ENCODE peak calls at places on chromosomes 7 and 10, in five cellular contexts. One of them, this sample, is unnamed.

GRCh38 chr7:111089822-111090426 is 1.0 kb upstream of the LRRN3 start:
- DNase-seq in esophagus muscularis mucosa: no peak
- DNase-seq in esophagus squamous epithelium: no peak
- DNase-seq in B cell: peak
- DNase-seq in natural killer cell: no peak
- DNase-seq in this sample: no peak

GRCh38 chr10:19168584-19168983 is 120.0 kb downstream of the MALRD1 start:
- DNase-seq in esophagus muscularis mucosa: no peak
- DNase-seq in esophagus squamous epithelium: no peak
- DNase-seq in B cell: no peak
- DNase-seq in natural killer cell: no peak
- DNase-seq in this sample: no peak

GRCh38 chr10:4197676-4198075 is 412.7 kb upstream of the KLF6 start:
- DNase-seq in esophagus muscularis mucosa: no peak
- DNase-seq in esophagus squamous epithelium: no peak
- DNase-seq in B cell: no peak
- DNase-seq in natural killer cell: no peak
- DNase-seq in this sample: no peak

GRCh38 chr7:73612598-73613269 is 11.6 kb downstream of the MLXIPL start:
- DNase-seq in esophagus muscularis mucosa: no peak
- DNase-seq in esophagus squamous epithelium: no peak
- DNase-seq in B cell: no peak
- DNase-seq in natural killer cell: no peak
- DNase-seq in this sample: no peak

GRCh38 chr10:77355844-77356243 is 281.8 kb downstream of the KCNMA1 start:
- DNase-seq in esophagus muscularis mucosa: no peak
- DNase-seq in esophagus squamous epithelium: no peak
- DNase-seq in B cell: no peak
- DNase-seq in natural killer cell: no peak
- DNase-seq in this sample: no peak

GRCh38 chr10:50395279-50395678 is 144.0 kb upstream of the ASAH2 start:
- DNase-seq in esophagus muscularis mucosa: no peak
- DNase-seq in esophagus squamous epithelium: no peak
- DNase-seq in B cell: no peak
- DNase-seq in natural killer cell: no peak
- DNase-seq in this sample: no peak

GRCh38 chr7:157250605-157251228 is 86.1 kb upstream of the DNAJB6 start:
- DNase-seq in esophagus muscularis mucosa: no peak
- DNase-seq in esophagus squamous epithelium: no peak
- DNase-seq in B cell: peak
- DNase-seq in natural killer cell: no peak
- DNase-seq in this sample: peak

GRCh38 chr10:132447446-132448247 is 50.6 kb downstream of the PWWP2B start:
- DNase-seq in esophagus muscularis mucosa: no peak
- DNase-seq in esophagus squamous epithelium: no peak
- DNase-seq in B cell: peak
- DNase-seq in natural killer cell: peak
- DNase-seq in this sample: no peak

GRCh38 chr7:20651960-20652544 is 36.6 kb downstream of the ABCB5 start:
- DNase-seq in esophagus muscularis mucosa: no peak
- DNase-seq in esophagus squamous epithelium: no peak
- DNase-seq in B cell: no peak
- DNase-seq in natural killer cell: no peak
- DNase-seq in this sample: no peak

GRCh38 chr10:122188706-122189105 is 82.4 kb upstream of the BTBD16 start:
- DNase-seq in esophagus muscularis mucosa: no peak
- DNase-seq in esophagus squamous epithelium: no peak
- DNase-seq in B cell: no peak
- DNase-seq in natural killer cell: no peak
- DNase-seq in this sample: no peak

DNA sequence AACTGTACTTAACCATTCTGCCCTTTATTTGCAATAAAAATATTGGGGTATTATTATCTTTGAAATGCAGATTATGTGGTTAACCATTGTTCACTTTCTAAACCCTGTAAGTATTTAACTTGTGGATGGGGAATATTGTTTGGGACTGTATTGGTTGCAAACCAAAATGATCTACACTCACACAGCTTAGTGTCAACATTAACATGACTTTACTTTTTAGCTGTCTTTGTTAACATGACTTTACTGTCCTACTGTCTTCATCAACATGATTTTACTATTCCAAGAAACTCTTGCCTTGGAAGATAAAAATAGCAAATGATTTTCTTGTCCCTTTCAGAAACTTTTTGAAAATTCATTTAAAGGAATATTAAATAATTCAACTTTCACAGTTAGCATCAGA is 471.5 kb downstream of the GFRA1 start:
- DNase-seq in esophagus muscularis mucosa: no peak
- DNase-seq in esophagus squamous epithelium: no peak
- DNase-seq in B cell: no peak
- DNase-seq in natural killer cell: no peak
- DNase-seq in this sample: no peak
- TF ChIP-seq CTCF in esophagus muscularis mucosa: no peak
- TF ChIP-seq CTCF in esophagus squamous epithelium: no peak
- TF ChIP-seq CTCF in B cell: no peak
- TF ChIP-seq CTCF in natural killer cell: no peak
- TF ChIP-seq CTCF in this sample: no peak

DNA sequence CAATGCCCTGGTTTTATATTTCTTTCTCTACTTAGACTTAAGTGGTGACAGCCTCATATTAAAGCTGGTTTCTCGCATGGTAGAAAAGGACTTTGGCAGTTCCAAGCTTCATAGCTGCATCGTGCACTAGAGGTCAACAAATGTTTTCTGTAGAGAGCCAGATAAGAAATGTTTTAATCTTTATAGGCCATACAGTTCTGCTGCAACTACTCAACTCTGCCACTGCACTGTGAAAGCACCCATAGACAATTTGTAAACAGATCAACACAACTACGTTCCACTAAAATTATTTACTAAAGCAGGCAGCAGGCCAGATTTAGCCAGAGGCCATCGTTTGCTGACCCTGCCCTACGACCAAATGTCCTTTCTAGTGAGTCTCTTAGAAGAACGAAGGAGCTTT is 36.7 kb downstream of the CSGALNACT2 start:
- DNase-seq in esophagus muscularis mucosa: no peak
- DNase-seq in esophagus squamous epithelium: no peak
- DNase-seq in B cell: no peak
- DNase-seq in natural killer cell: no peak
- DNase-seq in this sample: no peak
- TF ChIP-seq CTCF in esophagus muscularis mucosa: no peak
- TF ChIP-seq CTCF in esophagus squamous epithelium: no peak
- TF ChIP-seq CTCF in B cell: no peak
- TF ChIP-seq CTCF in natural killer cell: no peak
- TF ChIP-seq CTCF in this sample: no peak

GRCh38 chr10:95907454-95908253 is at the start of gene CC2D2B:
- DNase-seq in esophagus muscularis mucosa: peak
- DNase-seq in esophagus squamous epithelium: peak
- DNase-seq in B cell: peak
- DNase-seq in natural killer cell: peak
- DNase-seq in this sample: peak
- TF ChIP-seq CTCF in esophagus muscularis mucosa: peak
- TF ChIP-seq CTCF in esophagus squamous epithelium: no peak
- TF ChIP-seq CTCF in B cell: peak
- TF ChIP-seq CTCF in natural killer cell: no peak
- TF ChIP-seq CTCF in this sample: peak

GRCh38 chr7:78576196-78576595 is 777.6 kb downstream of the PHTF2 start:
- DNase-seq in esophagus muscularis mucosa: no peak
- DNase-seq in esophagus squamous epithelium: no peak
- DNase-seq in B cell: no peak
- DNase-seq in natural killer cell: no peak
- DNase-seq in this sample: no peak
- TF ChIP-seq CTCF in esophagus muscularis mucosa: no peak
- TF ChIP-seq CTCF in esophagus squamous epithelium: no peak
- TF ChIP-seq CTCF in B cell: no peak
- TF ChIP-seq CTCF in natural killer cell: no peak
- TF ChIP-seq CTCF in this sample: no peak

DNA sequence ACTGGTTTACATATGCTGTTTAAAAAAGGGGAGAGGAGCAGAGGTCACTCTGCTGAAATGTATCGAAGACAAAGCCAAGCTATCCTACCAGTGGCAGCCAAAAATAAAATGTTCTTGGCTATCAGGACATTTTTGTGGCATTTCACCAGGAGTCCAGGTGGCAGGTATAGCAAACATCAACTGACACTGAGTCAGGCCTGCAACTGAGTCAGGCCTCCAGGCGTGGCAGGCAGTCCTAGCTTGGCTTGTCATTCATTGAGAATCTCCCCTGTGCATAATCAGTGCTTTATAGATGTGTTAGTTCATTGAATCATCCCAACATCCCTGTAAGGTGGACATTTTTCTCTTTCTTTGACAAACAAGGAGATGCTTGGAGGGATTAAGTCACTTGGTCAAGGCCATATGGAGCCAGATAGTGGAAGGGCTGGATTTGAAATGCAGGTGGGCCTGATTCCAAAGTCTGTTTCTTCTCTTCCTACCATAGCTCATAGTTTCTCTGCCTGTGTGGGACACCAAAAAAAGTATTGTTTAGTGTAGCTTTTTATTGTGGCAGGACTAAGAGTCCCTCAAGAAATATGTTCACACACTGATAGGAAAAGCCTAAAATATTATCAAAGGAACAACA is 4.3 kb downstream of the DYNC1I1 start:
- DNase-seq in esophagus muscularis mucosa: no peak
- DNase-seq in esophagus squamous epithelium: no peak
- DNase-seq in B cell: no peak
- DNase-seq in natural killer cell: no peak
- DNase-seq in this sample: no peak
- TF ChIP-seq CTCF in esophagus muscularis mucosa: no peak
- TF ChIP-seq CTCF in esophagus squamous epithelium: no peak
- TF ChIP-seq CTCF in B cell: no peak
- TF ChIP-seq CTCF in natural killer cell: no peak
- TF ChIP-seq CTCF in this sample: no peak

This sample was measured in progenitor cell of endocrine pancreas.